ENCODE peak calls at places on chromosomes 11 and 22, in eight cellular contexts. N, P, C, A, V, Z, X and E are unnamed samples.
A peak's percentile ranks its signal among the peaks of the same experiment; 100 is the strongest.

GRCh38 chr11:43936081-43936480 is 6.4 kb upstream of the C11orf96 start:
- DNase-seq in X (no peak), P (no peak), C (no peak), A (no peak), N (no peak), Z (no peak), V (peak; percentile 75), E (no peak)

GRCh38 chr11:94768602-94769511 is 701 bp downstream of the AMOTL1 start:
- DNase-seq in V (peak; percentile 42), X (peak; percentile 49), N (peak; percentile 61), P (no peak), C (no peak), Z (peak; percentile 64), A (no peak), E (peak; percentile 11)

GRCh38 chr11:67118059-67118766 is 850 bp upstream of the KDM2A start:
- DNase-seq in X (peak; percentile 60), P (peak; percentile 27), A (no peak), C (no peak), Z (peak; percentile 37), N (peak; percentile 78), V (no peak), E (peak; percentile 68)

GRCh38 chr11:104905271-104905670 is 7.0 kb upstream of the CASP12 start:
- DNase-seq in N (no peak), V (no peak), P (no peak), X (peak; percentile 11), A (no peak), C (no peak), Z (no peak), E (no peak)

GRCh38 chr11:130721736-130722135 is 194.5 kb downstream of the SNX19 start:
- DNase-seq in N (no peak), Z (no peak), V (peak; percentile 73), C (no peak), X (no peak), P (peak; percentile 41), A (no peak), E (no peak)

GRCh38 chr11:130170345-130170744 is 10.8 kb downstream of the ST14 start:
- DNase-seq in C (no peak), A (no peak), Z (no peak), V (no peak), X (no peak), N (no peak), P (no peak), E (no peak)

GRCh38 chr22:40638261-40638660 is 1.7 kb upstream of the MRTFA start:
- DNase-seq in P (no peak), A (no peak), Z (no peak), V (no peak), N (no peak), C (no peak), X (no peak), E (no peak)

GRCh38 chr11:122922893-122923292 is 40.3 kb downstream of the JHY start:
- DNase-seq in Z (no peak), N (no peak), X (no peak), P (no peak), V (no peak), A (no peak), C (no peak), E (no peak)

GRCh38 chr11:75858613-75859012 is 43.6 kb downstream of the UVRAG start:
- DNase-seq in Z (no peak), P (peak; percentile 76), N (no peak), C (no peak), X (no peak), A (no peak), V (no peak), E (no peak)

GRCh38 chr11:94201004-94201465 is 72.4 kb downstream of the PANX1 start:
- DNase-seq in C (no peak), X (no peak), P (peak; percentile 71), V (no peak), N (no peak), Z (no peak), A (no peak), E (no peak)